ENCODE peak calls at places on chromosomes 3 and 15, in six cellular contexts. One of them, this sample, is unnamed.

GRCh38 chr15:65183847-65184159 is 1.3 kb downstream of the CLPX start:
- ATAC-seq in upper lobe of left lung: no peak
- ATAC-seq in A549: no peak
- ATAC-seq in K562: no peak
- ATAC-seq in HepG2: no peak
- ATAC-seq in GM12878: no peak
- ATAC-seq in this sample: no peak

GRCh38 chr3:28317438-28318022 is 31.0 kb upstream of the ZCWPW2 start:
- ATAC-seq in upper lobe of left lung: peak; percentile 82
- ATAC-seq in A549: peak; percentile 96
- ATAC-seq in K562: peak; percentile 94
- ATAC-seq in HepG2: peak; percentile 84
- ATAC-seq in GM12878: peak; percentile 96
- ATAC-seq in this sample: no peak

GRCh38 chr15:56490461-56490860 is 25.5 kb upstream of the MNS1 start:
- ATAC-seq in upper lobe of left lung: no peak
- ATAC-seq in A549: no peak
- ATAC-seq in K562: no peak
- ATAC-seq in HepG2: no peak
- ATAC-seq in GM12878: no peak
- ATAC-seq in this sample: no peak

GRCh38 chr3:8186213-8186612 is 315.4 kb upstream of the LMCD1 start:
- ATAC-seq in upper lobe of left lung: no peak
- ATAC-seq in A549: no peak
- ATAC-seq in K562: no peak
- ATAC-seq in HepG2: no peak
- ATAC-seq in GM12878: no peak
- ATAC-seq in this sample: no peak

GRCh38 chr3:159637895-159638542 is 350.6 kb upstream of the IL12A start:
- ATAC-seq in upper lobe of left lung: no peak
- ATAC-seq in A549: peak; percentile 72
- ATAC-seq in K562: no peak
- ATAC-seq in HepG2: no peak
- ATAC-seq in GM12878: no peak
- ATAC-seq in this sample: no peak

GRCh38 chr3:131491084-131491483 is 11.7 kb downstream of the MRPL3 start:
- ATAC-seq in upper lobe of left lung: no peak
- ATAC-seq in A549: no peak
- ATAC-seq in K562: no peak
- ATAC-seq in HepG2: no peak
- ATAC-seq in GM12878: no peak
- ATAC-seq in this sample: no peak

GRCh38 chr3:180332608-180333007 is 269.4 kb upstream of the TTC14 start:
- ATAC-seq in upper lobe of left lung: no peak
- ATAC-seq in A549: no peak
- ATAC-seq in K562: no peak
- ATAC-seq in HepG2: no peak
- ATAC-seq in GM12878: peak; percentile 62
- ATAC-seq in this sample: no peak

GRCh38 chr15:61084944-61085367 is 144.1 kb downstream of the RORA start:
- ATAC-seq in upper lobe of left lung: peak; percentile 50
- ATAC-seq in A549: no peak
- ATAC-seq in K562: peak; percentile 45
- ATAC-seq in HepG2: no peak
- ATAC-seq in GM12878: peak; percentile 57
- ATAC-seq in this sample: peak; percentile 24

GRCh38 chr3:188320757-188321156 is 166.8 kb downstream of the LPP start:
- ATAC-seq in upper lobe of left lung: no peak
- ATAC-seq in A549: no peak
- ATAC-seq in K562: no peak
- ATAC-seq in HepG2: no peak
- ATAC-seq in GM12878: no peak
- ATAC-seq in this sample: no peak

GRCh38 chr3:147354621-147355020 is 51.7 kb downstream of the ZIC4 start:
- ATAC-seq in upper lobe of left lung: no peak
- ATAC-seq in A549: no peak
- ATAC-seq in K562: no peak
- ATAC-seq in HepG2: no peak
- ATAC-seq in GM12878: no peak
- ATAC-seq in this sample: no peak

DNA sequence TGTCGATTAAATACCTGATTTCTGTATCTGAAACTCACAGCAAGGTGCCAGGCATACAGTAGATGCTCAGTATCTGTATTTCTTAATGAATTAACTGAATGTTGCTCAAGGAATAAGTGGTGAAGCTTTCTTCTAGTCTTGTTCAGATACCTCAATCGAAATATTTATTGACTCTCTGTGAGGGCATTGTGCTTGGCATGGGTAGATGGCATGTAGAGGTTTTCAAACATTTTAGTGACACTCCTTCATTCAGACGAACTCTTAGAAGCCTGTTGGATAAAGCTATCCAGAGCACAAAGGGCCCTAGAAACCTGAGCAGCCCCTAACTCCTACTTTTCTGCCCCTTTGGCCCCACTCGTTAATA is 369 bp upstream of the SNX1 start:
- ATAC-seq in upper lobe of left lung: no peak
- ATAC-seq in A549: no peak
- ATAC-seq in K562: no peak
- ATAC-seq in HepG2: no peak
- ATAC-seq in GM12878: no peak
- ATAC-seq in this sample: no peak
- TF ChIP-seq EP300 in upper lobe of left lung: no peak
- TF ChIP-seq EP300 in A549: no peak
- TF ChIP-seq EP300 in K562: no peak
- TF ChIP-seq EP300 in HepG2: no peak
- TF ChIP-seq EP300 in GM12878: no peak
- TF ChIP-seq EP300 in this sample: no peak

DNA sequence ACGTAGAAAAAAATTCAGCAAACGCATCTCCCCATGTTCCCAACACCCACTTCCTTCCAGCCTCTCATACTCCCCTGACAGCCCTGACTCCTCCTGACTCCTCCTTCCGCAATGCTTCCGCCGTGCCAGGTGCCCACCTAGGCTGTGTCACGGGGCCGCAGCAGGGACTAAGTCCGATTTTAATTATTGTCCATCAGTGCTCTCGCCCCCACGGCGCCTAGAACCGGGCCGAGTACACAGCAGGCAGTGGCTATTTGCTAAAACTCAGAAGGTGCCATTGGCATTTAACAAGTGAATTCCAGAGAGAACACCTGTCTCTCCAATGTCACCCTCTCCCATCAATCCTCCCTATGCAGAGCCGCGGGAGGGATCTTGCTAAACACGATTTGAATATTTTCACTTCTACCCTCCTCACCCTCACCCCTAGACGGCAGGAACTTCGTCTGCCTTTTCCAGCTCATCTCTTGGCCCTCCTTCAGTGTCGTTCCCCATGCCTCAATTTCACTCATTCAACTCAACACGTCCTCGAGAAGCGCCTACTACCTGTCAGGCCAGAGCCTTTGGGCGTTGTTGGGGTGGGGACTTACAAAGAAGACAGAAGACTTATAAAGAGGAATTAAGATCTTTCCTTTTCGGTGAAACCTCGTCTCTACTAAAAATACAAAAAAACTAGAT is 11.5 kb upstream of the SHF start:
- ATAC-seq in upper lobe of left lung: no peak
- ATAC-seq in A549: peak; percentile 1
- ATAC-seq in K562: peak; percentile 4
- ATAC-seq in HepG2: peak; percentile 5
- ATAC-seq in GM12878: peak; percentile 41
- ATAC-seq in this sample: no peak
- TF ChIP-seq CTCF in upper lobe of left lung: no peak
- TF ChIP-seq CTCF in A549: no peak
- TF ChIP-seq CTCF in K562: no peak
- TF ChIP-seq CTCF in HepG2: no peak
- TF ChIP-seq CTCF in GM12878: no peak
- TF ChIP-seq CTCF in this sample: no peak

DNA sequence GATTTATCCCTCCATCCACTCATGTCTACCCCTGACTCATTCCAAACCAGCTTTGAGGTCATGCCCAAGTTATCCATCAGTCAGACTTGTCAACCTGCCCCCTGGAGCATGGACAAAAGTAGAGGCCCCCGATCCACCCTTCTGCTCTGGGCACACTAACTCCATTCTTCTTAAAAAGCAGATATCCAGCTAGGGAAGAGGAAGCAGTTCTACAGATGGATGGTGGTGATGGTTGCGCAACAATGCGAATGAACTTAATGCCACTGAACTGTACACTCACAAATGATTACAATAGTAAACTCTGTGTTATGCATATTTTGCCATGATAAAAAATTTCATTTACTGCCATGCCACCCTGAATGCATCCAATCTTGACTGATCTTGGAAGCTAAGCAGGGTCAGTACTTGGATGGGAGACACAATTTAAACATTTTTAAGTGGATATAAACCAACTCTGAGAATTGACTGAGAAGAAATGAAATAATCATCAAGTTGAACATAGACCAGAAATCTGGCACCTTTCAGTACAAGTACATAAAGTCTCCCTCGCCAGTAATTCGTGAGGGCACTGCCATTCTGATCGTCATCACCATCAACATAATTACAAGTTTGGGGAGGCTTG is 124.8 kb downstream of the ATP10A start:
- ATAC-seq in upper lobe of left lung: peak; percentile 17
- ATAC-seq in A549: no peak
- ATAC-seq in K562: no peak
- ATAC-seq in HepG2: no peak
- ATAC-seq in GM12878: no peak
- ATAC-seq in this sample: no peak
- TF ChIP-seq EP300 in upper lobe of left lung: no peak
- TF ChIP-seq EP300 in A549: no peak
- TF ChIP-seq EP300 in K562: no peak
- TF ChIP-seq EP300 in HepG2: no peak
- TF ChIP-seq EP300 in GM12878: no peak
- TF ChIP-seq EP300 in this sample: no peak

GRCh38 chr3:14147617-14148016 is 22.8 kb downstream of the TMEM43 start:
- ATAC-seq in upper lobe of left lung: no peak
- ATAC-seq in A549: no peak
- ATAC-seq in K562: no peak
- ATAC-seq in HepG2: no peak
- ATAC-seq in GM12878: no peak
- ATAC-seq in this sample: no peak

GRCh38 chr3:14146381-14147062 is 21.7 kb downstream of the TMEM43 start:
- ATAC-seq in upper lobe of left lung: no peak
- ATAC-seq in A549: no peak
- ATAC-seq in K562: no peak
- ATAC-seq in HepG2: no peak
- ATAC-seq in GM12878: no peak
- ATAC-seq in this sample: no peak

GRCh38 chr3:14147063-14147435 is 22.2 kb downstream of the TMEM43 start:
- ATAC-seq in upper lobe of left lung: no peak
- ATAC-seq in A549: no peak
- ATAC-seq in K562: no peak
- ATAC-seq in HepG2: no peak
- ATAC-seq in GM12878: no peak
- ATAC-seq in this sample: no peak

GRCh38 chr3:14150078-14150477 is 25.2 kb downstream of the TMEM43 start:
- ATAC-seq in upper lobe of left lung: no peak
- ATAC-seq in A549: no peak
- ATAC-seq in K562: no peak
- ATAC-seq in HepG2: no peak
- ATAC-seq in GM12878: no peak
- ATAC-seq in this sample: no peak

GRCh38 chr3:14148041-14148985 is 23.5 kb downstream of the TMEM43 start:
- ATAC-seq in upper lobe of left lung: no peak
- ATAC-seq in A549: no peak
- ATAC-seq in K562: no peak
- ATAC-seq in HepG2: peak; percentile 64
- ATAC-seq in GM12878: no peak
- ATAC-seq in this sample: no peak
- TF ChIP-seq CTCF in upper lobe of left lung: no peak
- TF ChIP-seq CTCF in A549: no peak
- TF ChIP-seq CTCF in K562: no peak
- TF ChIP-seq CTCF in HepG2: no peak
- TF ChIP-seq CTCF in GM12878: no peak
- TF ChIP-seq CTCF in this sample: no peak

GRCh38 chr15:38876211-38876610 is 311.6 kb upstream of the RASGRP1 start:
- ATAC-seq in upper lobe of left lung: no peak
- ATAC-seq in A549: no peak
- ATAC-seq in K562: no peak
- ATAC-seq in HepG2: no peak
- ATAC-seq in GM12878: no peak
- ATAC-seq in this sample: no peak
- TF ChIP-seq EP300 in upper lobe of left lung: no peak
- TF ChIP-seq EP300 in A549: no peak
- TF ChIP-seq EP300 in K562: no peak
- TF ChIP-seq EP300 in HepG2: no peak
- TF ChIP-seq EP300 in GM12878: no peak
- TF ChIP-seq EP300 in this sample: no peak

GRCh38 chr15:84819791-84820190 is 2.6 kb downstream of the ALPK3 start:
- ATAC-seq in upper lobe of left lung: no peak
- ATAC-seq in A549: no peak
- ATAC-seq in K562: no peak
- ATAC-seq in HepG2: no peak
- ATAC-seq in GM12878: no peak
- ATAC-seq in this sample: no peak

GRCh38 chr15:84816694-84817460 is at the start of gene ALPK3:
- ATAC-seq in upper lobe of left lung: peak; percentile 19
- ATAC-seq in A549: no peak
- ATAC-seq in K562: no peak
- ATAC-seq in HepG2: no peak
- ATAC-seq in GM12878: no peak
- ATAC-seq in this sample: peak; percentile 85

GRCh38 chr15:84818221-84819131 is 1.3 kb downstream of the ALPK3 start:
- ATAC-seq in upper lobe of left lung: peak; percentile 40
- ATAC-seq in A549: peak; percentile 23
- ATAC-seq in K562: no peak
- ATAC-seq in HepG2: peak; percentile 56
- ATAC-seq in GM12878: no peak
- ATAC-seq in this sample: no peak

GRCh38 chr15:84819291-84819768 is 2.2 kb downstream of the ALPK3 start:
- ATAC-seq in upper lobe of left lung: no peak
- ATAC-seq in A549: peak; percentile 61
- ATAC-seq in K562: peak; percentile 50
- ATAC-seq in HepG2: peak; percentile 70
- ATAC-seq in GM12878: peak; percentile 12
- ATAC-seq in this sample: no peak

DNA sequence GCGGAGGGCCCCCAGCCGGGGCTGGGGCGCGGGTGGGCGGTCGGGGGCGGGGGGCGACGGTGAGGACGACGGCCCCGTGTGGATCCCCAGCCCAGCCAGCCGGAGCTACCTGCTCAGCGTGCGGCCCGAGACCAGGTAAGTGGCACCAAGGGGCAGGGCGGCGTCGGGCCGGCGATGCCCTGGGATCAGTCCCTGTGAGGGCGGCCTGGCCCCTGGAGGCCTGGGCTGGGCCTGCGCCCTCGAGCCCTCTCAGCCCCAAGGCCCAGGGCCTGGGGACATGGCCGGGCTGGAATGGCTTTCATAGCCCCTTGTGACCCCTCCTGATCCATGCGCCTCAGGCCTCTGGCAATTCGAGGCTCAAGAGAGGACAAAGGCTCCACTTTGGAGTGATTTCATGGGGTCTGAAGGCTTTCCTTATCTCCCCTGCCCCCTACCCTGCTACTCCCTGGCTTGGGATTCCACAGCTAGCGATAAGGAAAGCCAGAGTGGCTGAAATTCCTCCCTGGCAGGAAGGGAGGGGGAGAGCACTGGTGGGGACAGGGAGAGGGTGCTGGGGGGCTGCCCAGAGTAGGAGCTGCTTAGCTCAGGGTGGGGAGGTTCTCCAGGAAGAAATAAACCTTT is 415 bp downstream of the ALPK3 start:
- ATAC-seq in upper lobe of left lung: peak; percentile 12
- ATAC-seq in A549: peak; percentile 50
- ATAC-seq in K562: no peak
- ATAC-seq in HepG2: peak; percentile 12
- ATAC-seq in GM12878: no peak
- ATAC-seq in this sample: peak; percentile 39
- TF ChIP-seq CTCF in upper lobe of left lung: no peak
- TF ChIP-seq CTCF in A549: no peak
- TF ChIP-seq CTCF in K562: no peak
- TF ChIP-seq CTCF in HepG2: no peak
- TF ChIP-seq CTCF in GM12878: no peak
- TF ChIP-seq CTCF in this sample: no peak